ENCODE peak calls at places on chromosome 1, in four cellular contexts. I is H1, J is K562, X is GM12878. F is an unnamed sample.

GRCh38 chr1:193013005-193013404 is 46.2 kb downstream of the UCHL5 start:
- DNase-seq in X (no peak), I (no peak), J (no peak), F (no peak)

GRCh38 chr1:40404670-40405462 is 31.3 kb downstream of the SMAP2 start:
- DNase-seq in J (peak; percentile 56), X (no peak), I (no peak), F (peak; percentile 60)

GRCh38 chr1:214970016-214970415 is 112.5 kb upstream of the KCNK2 start:
- DNase-seq in J (no peak), I (no peak), X (no peak), F (no peak)

GRCh38 chr1:31488528-31488927 is 75.5 kb downstream of the SERINC2 start:
- DNase-seq in I (no peak), J (no peak), X (no peak), F (no peak)

GRCh38 chr1:29824025-29824424 is 587.7 kb downstream of the PTPRU start:
- DNase-seq in J (no peak), I (no peak), X (no peak), F (no peak)

GRCh38 chr1:30232288-30232899 is 491.0 kb downstream of the MATN1 start:
- DNase-seq in I (no peak), X (no peak), J (peak; percentile 79), F (peak; percentile 10)

GRCh38 chr1:169484683-169485426 is 889 bp downstream of the SLC19A2 start:
- DNase-seq in J (no peak), X (no peak), I (no peak), F (peak; percentile 85)

GRCh38 chr1:161081151-161081405 is 8.3 kb downstream of the NECTIN4 start:
- DNase-seq in J (no peak), X (no peak), I (no peak), F (no peak)

GRCh38 chr1:26353976-26354820 is at the start of gene CRYBG2:
- DNase-seq in I (no peak), J (peak; percentile 78), X (no peak), F (no peak)

GRCh38 chr1:99956755-99957154 is 13.0 kb upstream of the SLC35A3 start:
- DNase-seq in X (no peak), I (no peak), J (no peak), F (peak; percentile 29)
- TF ChIP-seq HDAC6 in X (no peak), I (no peak), J (no peak), F (no peak)

DNA sequence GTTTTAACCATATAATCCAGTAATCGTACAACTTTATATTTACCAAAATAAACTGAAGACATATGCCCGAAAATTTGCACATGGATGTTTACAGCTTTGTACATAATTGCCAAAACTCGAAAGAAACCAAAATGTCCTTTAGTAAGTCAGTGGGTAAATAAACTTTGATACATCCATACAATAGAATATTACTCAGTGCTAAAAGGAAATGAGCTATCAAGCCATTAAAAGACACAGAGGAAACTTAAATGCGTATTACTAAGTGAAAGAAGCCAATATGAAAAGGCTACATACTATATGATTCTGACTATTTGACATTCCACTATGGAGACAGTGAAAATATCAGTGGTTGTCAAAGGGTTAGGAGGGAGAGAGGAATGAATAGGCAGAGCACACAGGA is 23.4 kb downstream of the GNG12 start:
- DNase-seq in X (no peak), I (no peak), J (no peak), F (no peak)
- TF ChIP-seq HDAC6 in X (no peak), I (no peak), J (no peak), F (no peak)

GRCh38 chr1:93671090-93671743 is 10.4 kb downstream of the BCAR3 start:
- DNase-seq in I (no peak), X (no peak), J (no peak), F (peak; percentile 70)

GRCh38 chr1:93673159-93673657 is 8.4 kb downstream of the BCAR3 start:
- DNase-seq in I (no peak), J (no peak), X (no peak), F (no peak)

GRCh38 chr1:93670141-93670540 is 11.5 kb downstream of the BCAR3 start:
- DNase-seq in J (no peak), I (no peak), X (no peak), F (no peak)

GRCh38 chr1:93672477-93673158 is 9.0 kb downstream of the BCAR3 start:
- DNase-seq in X (no peak), J (no peak), I (no peak), F (no peak)

DNA sequence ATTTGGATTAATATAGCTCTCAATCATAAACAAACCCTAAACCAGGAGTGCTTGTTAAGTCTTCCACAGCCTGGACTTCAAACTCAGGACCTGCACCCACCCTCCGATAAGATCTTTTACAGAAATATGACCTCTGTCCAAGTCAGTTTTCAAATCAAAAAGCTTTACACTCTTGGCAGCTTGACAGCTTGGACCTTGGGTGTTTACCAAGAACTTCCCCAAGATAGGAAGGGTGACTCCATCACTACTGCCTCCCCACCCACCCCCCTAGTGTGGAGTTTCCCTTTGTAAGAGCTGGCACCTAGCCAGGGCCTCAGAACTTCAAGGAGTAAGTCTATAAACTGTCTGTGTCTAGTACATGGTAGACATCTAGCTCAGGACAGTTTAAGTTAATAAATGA is 9.6 kb downstream of the BCAR3 start:
- DNase-seq in J (peak; percentile 52), X (no peak), I (no peak), F (no peak)
- TF ChIP-seq HDAC6 in J (no peak), X (no peak), I (no peak), F (no peak)

DNA sequence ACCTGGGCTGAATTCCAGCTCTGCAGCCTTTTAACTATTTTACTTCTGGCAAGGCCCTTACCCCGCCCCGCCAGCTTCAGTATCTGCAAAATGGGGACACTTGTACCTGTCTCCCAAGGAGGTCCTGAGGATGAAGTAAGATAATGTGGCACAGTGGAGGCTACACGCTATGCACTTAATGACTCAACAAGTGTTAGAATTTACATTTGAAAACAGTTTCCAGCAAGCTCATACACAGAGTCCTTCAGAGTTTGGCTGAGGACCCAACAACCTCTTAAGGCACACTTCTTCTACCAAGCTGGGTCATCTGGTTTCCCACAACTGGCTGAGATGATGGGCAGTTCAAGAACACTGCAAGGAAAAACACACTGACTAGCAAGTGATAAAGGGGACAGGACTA is 30.2 kb upstream of the SLC22A15 start:
- DNase-seq in X (no peak), I (no peak), J (no peak), F (no peak)
- TF ChIP-seq HDAC6 in X (no peak), I (no peak), J (no peak), F (no peak)

F was measured in HepG2.